ENCODE peak calls at places on chromosomes 1 and 21, in four cellular contexts. M is HepG2, R is GM12878, S is GM12891. L is an unnamed sample.

GRCh38 chr1:108034396-108034795 is 69.4 kb upstream of the VAV3 start:
- DNase-seq in M (no peak), S (no peak), R (no peak), L (no peak)

GRCh38 chr1:33007190-33008050 is 29.3 kb downstream of the AK2 start:
- DNase-seq in R (no peak), S (no peak), M (peak; percentile 61), L (no peak)

GRCh38 chr1:107935396-107936064 is 29.4 kb downstream of the VAV3 start:
- DNase-seq in S (peak; percentile 19), M (no peak), R (peak; percentile 92), L (no peak)

GRCh38 chr1:10727703-10728348 is 68.6 kb downstream of the CASZ1 start:
- DNase-seq in M (no peak), R (no peak), S (no peak), L (no peak)

GRCh38 chr1:119367332-119368124 is 1.1 kb upstream of the HAO2 start:
- DNase-seq in S (peak; percentile 15), M (peak; percentile 53), R (no peak), L (peak; percentile 8)

GRCh38 chr1:81699234-81699633 is 101.5 kb upstream of the ADGRL2 start:
- DNase-seq in M (no peak), S (no peak), R (no peak), L (no peak)

GRCh38 chr1:26786437-26787380 is 1.0 kb upstream of the PIGV start:
- DNase-seq in S (peak; percentile 48), R (no peak), M (peak; percentile 71), L (peak; percentile 40)

GRCh38 chr1:238647877-238648276 is 738.5 kb upstream of the CHRM3 start:
- DNase-seq in R (no peak), M (no peak), S (no peak), L (no peak)

GRCh38 chr1:213987876-213988638 is at the start of gene PROX1:
- DNase-seq in R (no peak), S (no peak), M (peak; percentile 87), L (no peak)

GRCh38 chr1:19315378-19316206 is 3.5 kb downstream of the SLC66A1 start:
- DNase-seq in R (peak; percentile 56), M (no peak), S (peak; percentile 54), L (no peak)

GRCh38 chr21:42263591-42264131 is 44.7 kb downstream of the ABCG1 start:
- DNase-seq in S (no peak), R (no peak), M (no peak), L (no peak)

GRCh38 chr1:42721926-42722325 is 18.1 kb downstream of the CLDN19 start:
- DNase-seq in R (no peak), M (no peak), S (no peak), L (no peak)

GRCh38 chr1:198711837-198712236 is 73.0 kb downstream of the PTPRC start:
- DNase-seq in R (no peak), S (no peak), M (no peak), L (no peak)

GRCh38 chr1:235532350-235532749 is 28.1 kb upstream of the B3GALNT2 start:
- DNase-seq in M (no peak), R (no peak), S (no peak), L (no peak)

GRCh38 chr1:107479865-107480264 is 339.0 kb downstream of the NTNG1 start:
- DNase-seq in M (no peak), S (no peak), R (no peak), L (no peak)

GRCh38 chr1:238088891-238089290 is 198.2 kb upstream of the ZP4 start:
- DNase-seq in R (no peak), S (no peak), M (no peak), L (no peak)

GRCh38 chr1:205449750-205450443 is 5.9 kb downstream of the BLACAT1 start:
- DNase-seq in R (no peak), M (peak; percentile 99), S (no peak), L (no peak)

GRCh38 chr1:240337795-240338194 is 246.1 kb downstream of the FMN2 start:
- DNase-seq in S (no peak), R (no peak), M (no peak), L (no peak)

GRCh38 chr1:22053018-22053860 is 730 bp downstream of the CDC42 start:
- DNase-seq in R (no peak), M (peak; percentile 50), S (peak; percentile 30), L (peak; percentile 46)

GRCh38 chr1:161835963-161836362 is 69.8 kb downstream of the ATF6 start:
- DNase-seq in M (no peak), R (no peak), S (no peak), L (no peak)

GRCh38 chr1:202590975-202591411 is 119.3 kb downstream of the SYT2 start:
- DNase-seq in S (no peak), R (no peak), M (no peak), L (no peak)

GRCh38 chr1:25979210-25979609 is 18.7 kb downstream of the PAFAH2 start:
- DNase-seq in S (no peak), R (no peak), M (no peak), L (no peak)

GRCh38 chr1:45863117-45863670 is 59.8 kb downstream of the MAST2 start:
- DNase-seq in S (no peak), R (no peak), M (no peak), L (no peak)

GRCh38 chr1:230832466-230832865 is 35.9 kb downstream of the C1orf198 start:
- DNase-seq in S (no peak), R (no peak), M (no peak), L (no peak)

GRCh38 chr1:223846668-223847007 is 891 bp upstream of the TP53BP2 start:
- DNase-seq in S (no peak), R (no peak), M (peak; percentile 27), L (no peak)

GRCh38 chr1:2625311-2625710 is 7.5 kb downstream of the MMEL1 start:
- DNase-seq in S (no peak), R (no peak), M (no peak), L (no peak)

GRCh38 chr1:226982451-226983177 is 42.5 kb downstream of the COQ8A start:
- DNase-seq in R (no peak), S (no peak), M (no peak), L (no peak)
- TF ChIP-seq TAF1 in R (no peak), S (no peak), M (no peak), L (no peak)

GRCh38 chr1:93779540-93780121 is 98.0 kb upstream of the BCAR3 start:
- DNase-seq in M (no peak), S (no peak), R (no peak), L (no peak)
- TF ChIP-seq TAF1 in M (no peak), S (no peak), R (no peak), L (no peak)

GRCh38 chr1:170885551-170885950 is 49.8 kb upstream of the MROH9 start:
- DNase-seq in S (no peak), R (no peak), M (no peak), L (no peak)

GRCh38 chr1:170886460-170886859 is 48.9 kb upstream of the MROH9 start:
- DNase-seq in S (no peak), R (no peak), M (no peak), L (no peak)

GRCh38 chr1:170881268-170882265 is 53.8 kb upstream of the MROH9 start:
- DNase-seq in S (no peak), R (peak; percentile 23), M (no peak), L (no peak)
- TF ChIP-seq TAF1 in S (no peak), R (no peak), M (no peak), L (no peak)

GRCh38 chr1:226628624-226629155 is 80.1 kb downstream of the STUM start:
- DNase-seq in R (no peak), S (no peak), M (no peak), L (no peak)
- TF ChIP-seq TAF1 in R (no peak), S (no peak), M (no peak), L (no peak)

DNA sequence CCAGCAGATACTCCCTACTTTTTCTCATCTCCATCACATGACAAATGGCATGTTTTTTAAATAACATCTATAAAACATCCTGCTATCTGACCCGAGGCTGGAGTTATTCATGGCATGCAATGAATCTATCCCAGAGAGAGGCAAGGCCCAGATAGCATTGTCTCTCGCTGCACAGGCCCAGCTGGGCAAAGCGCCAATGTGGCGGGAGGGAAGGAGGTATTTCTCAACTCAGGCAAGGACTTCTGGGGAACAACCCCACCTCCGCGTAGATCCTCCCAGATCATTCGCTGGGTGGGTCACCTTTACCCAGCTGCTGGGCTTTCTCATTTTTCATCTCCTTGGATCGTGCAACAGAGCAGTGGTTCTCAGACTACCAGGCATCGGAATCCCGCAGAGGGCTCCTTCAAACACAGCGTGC is 59.8 kb downstream of the ERG start:
- DNase-seq in R (no peak), S (no peak), M (no peak), L (no peak)
- TF ChIP-seq TAF1 in R (no peak), S (no peak), M (no peak), L (no peak)

GRCh38 chr1:183970516-183971300 is 66.8 kb downstream of the COLGALT2 start:
- DNase-seq in R (no peak), M (no peak), S (no peak), L (no peak)

GRCh38 chr1:183967914-183968313 is 69.6 kb downstream of the COLGALT2 start:
- DNase-seq in R (no peak), S (no peak), M (no peak), L (no peak)

GRCh38 chr1:183962903-183963302 is 74.6 kb downstream of the COLGALT2 start:
- DNase-seq in R (no peak), S (no peak), M (no peak), L (no peak)

GRCh38 chr1:183966487-183966886 is 71.0 kb downstream of the COLGALT2 start:
- DNase-seq in R (no peak), M (no peak), S (no peak), L (no peak)

DNA sequence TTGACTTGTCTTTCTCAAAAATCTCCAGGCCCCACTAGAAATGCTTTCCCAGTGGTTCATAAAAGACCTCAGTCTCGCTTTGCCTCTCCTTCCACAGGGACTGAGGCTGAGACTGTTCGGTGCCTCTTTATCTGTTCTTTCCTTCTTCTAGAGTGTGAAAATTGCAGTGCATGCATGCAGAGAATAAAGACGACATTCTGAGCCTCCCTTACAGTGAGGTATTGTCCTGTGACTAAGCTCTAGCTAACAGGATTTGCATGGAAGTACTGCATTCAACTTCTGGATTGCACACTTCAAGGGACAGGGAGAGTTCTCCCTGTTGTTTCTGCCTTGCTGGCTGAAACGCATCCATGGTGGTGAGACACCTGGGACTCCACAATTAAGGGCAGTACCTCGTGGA is 69.1 kb downstream of the COLGALT2 start:
- DNase-seq in M (no peak), S (no peak), R (no peak), L (no peak)
- TF ChIP-seq TAF1 in M (no peak), S (no peak), R (no peak), L (no peak)

GRCh38 chr1:229011022-229011421 is 259.9 kb upstream of the RAB4A start:
- DNase-seq in M (no peak), S (no peak), R (no peak), L (no peak)

GRCh38 chr1:229018674-229019295 is 252.1 kb upstream of the RAB4A start:
- DNase-seq in M (no peak), R (no peak), S (no peak), L (no peak)

GRCh38 chr1:229015791-229016190 is 255.1 kb upstream of the RAB4A start:
- DNase-seq in M (peak; percentile 41), R (no peak), S (no peak), L (no peak)

GRCh38 chr1:229012823-229013222 is 258.1 kb upstream of the RAB4A start:
- DNase-seq in M (no peak), S (no peak), R (no peak), L (no peak)

GRCh38 chr1:229013981-229014380 is 256.9 kb upstream of the RAB4A start:
- DNase-seq in S (no peak), R (no peak), M (no peak), L (no peak)
- TF ChIP-seq TAF1 in S (no peak), R (no peak), M (no peak), L (no peak)